ENCODE peak calls at places on chromosomes 11 and 22, in seven cellular contexts. Y is CD8-positive, alpha-beta memory T cell; V is H9; R is aorta; Z is endothelial cell of umbilical vein; W is GM23248; E is uterus. Q is an unnamed sample.

GRCh38 chr22:28075260-28075981 is 156.4 kb upstream of the PITPNB start:
- DNase-seq in Z (peak), Y (no peak), V (no peak), R (peak), W (peak), E (peak), Q (no peak)

GRCh38 chr11:57303990-57304579 is 20.7 kb downstream of the TNKS1BP1 start:
- DNase-seq in Z (no peak), Y (no peak), E (no peak), W (peak), V (no peak), R (peak), Q (peak)

GRCh38 chr11:95154514-95154913 is 64.9 kb downstream of the ENDOD1 start:
- DNase-seq in Z (peak), E (no peak), Y (peak), R (no peak), W (peak), V (peak), Q (no peak)

GRCh38 chr11:120272303-120272702 is 32.4 kb downstream of the POU2F3 start:
- DNase-seq in V (no peak), Y (no peak), W (peak), E (no peak), Z (peak), R (no peak), Q (no peak)

GRCh38 chr11:115623021-115623451 is 118.8 kb upstream of the CADM1 start:
- DNase-seq in R (peak), V (no peak), E (peak), Z (no peak), W (peak), Y (no peak), Q (no peak)

GRCh38 chr11:62707277-62707771 is at the start of the genes BSCL2 and GNG3:
- DNase-seq in Y (no peak), W (no peak), E (no peak), V (peak), Z (no peak), R (no peak), Q (peak)

GRCh38 chr11:3950996-3951662 is 95.7 kb downstream of the STIM1 start:
- DNase-seq in E (no peak), Y (no peak), V (no peak), R (no peak), Z (no peak), W (peak), Q (no peak)

GRCh38 chr11:84250834-84251613 is 964.9 kb upstream of the CCDC90B start:
- DNase-seq in E (no peak), Z (no peak), Y (no peak), R (no peak), V (no peak), W (no peak), Q (no peak)

GRCh38 chr11:128579790-128580504 is 7.4 kb downstream of the ETS1 start:
- DNase-seq in R (no peak), V (no peak), Z (no peak), W (peak), E (no peak), Y (no peak), Q (no peak)

GRCh38 chr11:17393472-17393871 is 5.0 kb upstream of the KCNJ11 start:
- DNase-seq in V (no peak), R (no peak), Z (no peak), E (no peak), Y (no peak), W (no peak), Q (no peak)

GRCh38 chr22:45828836-45829235 is 148.1 kb downstream of the WNT7B start:
- DNase-seq in Y (no peak), E (no peak), V (no peak), Z (no peak), R (no peak), W (peak), Q (no peak)

GRCh38 chr11:34308821-34309585 is 48.8 kb downstream of the ABTB2 start:
- DNase-seq in V (no peak), R (no peak), W (peak), Z (no peak), Y (no peak), E (no peak), Q (no peak)

GRCh38 chr11:112961146-112961668 is at the start of gene NCAM1:
- DNase-seq in V (peak), Z (peak), Y (peak), E (peak), R (peak), W (peak), Q (peak)

GRCh38 chr11:65423516-65424199 is 1.1 kb downstream of the NEAT1 start:
- DNase-seq in V (no peak), E (no peak), Y (peak), Z (peak), R (peak), W (peak), Q (no peak)

GRCh38 chr11:120235024-120235628 is 4.8 kb upstream of the POU2F3 start:
- DNase-seq in R (peak), Y (peak), Z (peak), W (peak), E (peak), V (peak), Q (no peak)

GRCh38 chr22:32617271-32617670 is 142.7 kb downstream of the FBXO7 start:
- DNase-seq in E (peak), R (no peak), W (peak), Y (no peak), Z (no peak), V (no peak), Q (no peak)

GRCh38 chr11:129976371-129976770 is 26.3 kb downstream of the PRDM10 start:
- DNase-seq in E (no peak), Y (no peak), V (no peak), Z (no peak), R (no peak), W (no peak), Q (no peak)

GRCh38 chr22:31250740-31251330 is 38.7 kb downstream of the LIMK2 start:
- DNase-seq in Y (no peak), E (no peak), W (peak), Z (no peak), R (no peak), V (no peak), Q (no peak)
- H3K27ac ChIP-seq in Y (no peak), E (no peak), W (no peak), Z (no peak), R (no peak), V (no peak), Q (peak)

GRCh38 chr11:43397251-43397650 is 38.5 kb downstream of the TTC17 start:
- DNase-seq in R (no peak), Y (no peak), W (peak), E (no peak), V (no peak), Z (no peak), Q (no peak)

GRCh38 chr11:43392713-43393112 is 34.0 kb downstream of the TTC17 start:
- DNase-seq in W (no peak), V (no peak), R (no peak), Y (peak), Z (no peak), E (no peak), Q (no peak)

GRCh38 chr11:43396617-43397016 is 37.9 kb downstream of the TTC17 start:
- DNase-seq in Y (no peak), Z (no peak), E (no peak), V (no peak), R (no peak), W (no peak), Q (no peak)

GRCh38 chr11:43393765-43394355 is 35.1 kb downstream of the TTC17 start:
- DNase-seq in Z (peak), V (no peak), R (peak), E (no peak), W (no peak), Y (no peak), Q (no peak)
- H3K27ac ChIP-seq in Z (no peak), V (no peak), R (no peak), E (no peak), W (no peak), Y (no peak), Q (no peak)

DNA sequence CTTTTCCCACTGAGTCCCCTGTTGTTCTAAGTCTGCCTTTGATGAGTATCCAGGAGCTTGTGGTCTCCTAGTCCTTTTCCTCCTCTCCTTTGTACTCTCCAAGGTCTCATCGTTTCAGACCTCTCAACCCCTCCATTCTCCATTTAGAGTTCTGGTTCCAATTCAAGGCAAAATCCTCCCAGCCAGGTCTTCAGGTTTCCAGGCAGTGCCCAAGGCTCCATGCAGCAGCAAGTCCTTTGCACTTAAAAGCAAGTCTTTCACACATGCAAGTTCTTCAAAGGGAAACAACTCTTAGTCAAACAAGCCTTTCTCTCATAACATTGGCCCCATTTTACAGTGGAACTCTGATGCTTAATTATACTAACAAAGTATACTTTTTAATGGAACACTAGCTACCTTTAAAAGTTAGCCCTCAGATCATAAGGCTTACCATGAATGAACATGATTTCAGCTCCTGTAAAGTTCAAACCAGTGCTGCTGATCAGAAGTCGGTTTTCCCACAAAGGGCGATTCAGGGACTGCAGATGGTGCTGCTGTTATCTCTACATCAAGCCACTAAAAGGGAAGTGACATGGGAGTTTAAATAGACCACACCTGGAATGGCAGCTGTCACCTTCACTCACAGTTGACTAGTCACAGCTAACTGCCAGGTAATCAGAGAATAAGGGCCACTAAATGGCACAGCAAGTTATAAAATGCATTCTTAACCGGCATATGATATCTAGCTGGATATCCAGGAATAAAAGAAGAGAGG is 581.3 kb upstream of the ARHGAP42 start:
- DNase-seq in Y (no peak), W (no peak), V (peak), R (no peak), E (no peak), Z (no peak), Q (no peak)
- H3K27ac ChIP-seq in Y (no peak), W (no peak), V (no peak), R (no peak), E (no peak), Z (no peak), Q (no peak)

DNA sequence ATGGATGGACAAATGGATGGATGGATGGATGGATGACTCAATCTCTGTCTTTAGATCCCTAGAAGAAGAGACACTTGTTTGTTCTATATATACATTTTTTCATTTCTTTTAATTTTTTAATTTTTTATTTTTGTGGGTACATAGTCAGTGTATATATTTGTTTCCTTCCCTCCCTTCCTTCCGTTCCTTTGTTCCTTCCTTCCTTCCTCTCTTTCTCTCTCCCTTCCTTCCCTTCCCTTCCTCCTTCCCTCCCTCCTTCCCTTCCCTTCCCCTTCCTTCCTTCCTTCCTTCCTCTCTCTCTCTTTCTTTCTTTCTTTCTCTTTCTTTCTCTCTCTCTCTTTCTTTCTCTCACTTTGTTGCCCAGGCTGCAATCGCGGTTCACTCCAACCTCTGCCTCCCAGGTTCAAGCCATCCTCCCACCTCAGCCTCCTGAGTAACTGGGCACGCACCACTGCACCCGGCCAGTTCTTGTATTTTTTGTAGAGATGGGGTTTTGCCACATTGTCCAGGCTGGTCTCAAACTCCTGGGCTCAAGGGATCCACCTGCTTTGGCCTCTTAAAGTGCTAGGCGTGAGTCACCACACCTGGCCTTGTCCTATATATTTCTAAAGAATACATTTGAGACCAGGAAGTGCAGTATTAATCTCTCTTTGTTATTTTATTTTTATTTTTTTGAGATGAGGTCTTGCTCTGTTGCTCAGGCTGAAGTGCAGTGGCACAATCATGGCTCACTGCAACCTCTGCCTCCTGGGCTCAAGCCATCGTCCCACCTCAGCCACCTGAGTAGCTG is 42.5 kb upstream of the AQP11 start:
- DNase-seq in W (no peak), Z (no peak), R (no peak), E (no peak), Y (no peak), V (no peak), Q (no peak)
- H3K27ac ChIP-seq in W (no peak), Z (no peak), R (no peak), E (no peak), Y (no peak), V (peak), Q (no peak)

GRCh38 chr11:59216654-59217640 is 4.2 kb upstream of the MPEG1 start:
- DNase-seq in E (peak), Y (no peak), W (peak), Z (no peak), R (peak), V (no peak), Q (no peak)
- H3K27ac ChIP-seq in E (peak), Y (no peak), W (no peak), Z (no peak), R (no peak), V (no peak), Q (no peak)

GRCh38 chr22:38501797-38502672 is 4.1 kb downstream of the DDX17 start:
- DNase-seq in Z (no peak), Y (no peak), W (no peak), E (no peak), R (no peak), V (no peak), Q (no peak)
- H3K27ac ChIP-seq in Z (no peak), Y (no peak), W (peak), E (peak), R (no peak), V (no peak), Q (no peak)

GRCh38 chr11:122439911-122440782 is 215.4 kb upstream of the UBASH3B start:
- DNase-seq in E (peak), Z (peak), V (peak), R (no peak), Y (no peak), W (peak), Q (no peak)

GRCh38 chr11:122436188-122436555 is 219.3 kb upstream of the UBASH3B start:
- DNase-seq in E (no peak), V (no peak), W (no peak), Y (no peak), Z (no peak), R (no peak), Q (no peak)

GRCh38 chr11:122435540-122436187 is 219.9 kb upstream of the UBASH3B start:
- DNase-seq in V (no peak), Y (no peak), Z (no peak), E (no peak), R (no peak), W (no peak), Q (no peak)

GRCh38 chr11:122441702-122442092 is 213.8 kb upstream of the UBASH3B start:
- DNase-seq in Y (no peak), Z (peak), E (no peak), V (no peak), W (peak), R (no peak), Q (no peak)

DNA sequence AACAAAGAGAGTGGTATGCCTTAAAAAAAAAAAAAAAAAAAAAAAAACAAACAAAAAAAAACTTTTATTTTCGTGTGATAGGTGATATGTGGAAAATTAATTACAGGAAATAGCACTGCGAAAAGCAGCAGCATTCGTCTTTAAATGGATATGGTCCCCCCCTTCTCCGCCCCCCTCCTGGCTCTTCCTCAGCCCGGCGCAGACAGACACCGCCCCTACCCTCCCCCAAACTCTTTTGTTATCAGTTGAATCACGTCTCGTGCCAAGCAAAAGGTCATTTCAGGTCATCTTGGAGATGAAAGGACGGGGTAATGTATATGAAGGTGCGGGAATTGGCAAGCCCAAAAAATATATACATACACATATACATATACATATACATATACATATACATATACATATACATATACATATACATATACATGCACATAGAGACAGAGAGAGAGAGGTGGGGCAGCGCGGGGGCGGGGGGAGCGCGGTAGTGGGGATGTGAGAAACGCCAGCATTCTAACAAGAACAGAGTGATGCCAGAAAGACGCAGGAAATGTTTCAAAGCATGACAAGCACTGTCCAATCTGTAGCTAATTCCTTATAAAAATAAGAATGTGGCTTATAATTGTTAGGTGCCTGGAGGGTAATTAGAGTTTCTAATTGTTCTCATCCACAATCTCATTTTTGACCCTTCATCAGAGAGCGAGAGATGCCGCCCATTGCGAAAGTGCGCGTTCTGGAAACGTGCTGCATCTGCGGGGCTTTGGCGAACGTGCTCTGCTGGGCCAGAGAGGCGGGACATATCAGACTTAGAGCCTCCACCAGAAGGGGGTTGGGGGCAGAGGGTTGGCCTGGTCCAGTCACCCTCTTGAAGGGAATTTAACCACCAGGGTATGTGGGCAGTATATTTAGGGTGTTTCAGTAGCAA is 214.5 kb upstream of the UBASH3B start:
- DNase-seq in E (peak), R (peak), W (peak), Z (peak), V (peak), Y (no peak), Q (peak)
- H3K27ac ChIP-seq in E (peak), R (no peak), W (no peak), Z (no peak), V (no peak), Y (no peak), Q (peak)

GRCh38 chr11:108891909-108892511 is 227.1 kb downstream of the DDX10 start:
- DNase-seq in R (no peak), W (no peak), Z (no peak), V (no peak), E (no peak), Y (no peak), Q (no peak)

GRCh38 chr11:108897916-108898315 is 233.0 kb downstream of the DDX10 start:
- DNase-seq in V (no peak), R (no peak), Y (no peak), W (no peak), E (no peak), Z (no peak), Q (no peak)

GRCh38 chr11:108891143-108891542 is 226.3 kb downstream of the DDX10 start:
- DNase-seq in E (no peak), Z (no peak), R (no peak), Y (no peak), W (no peak), V (no peak), Q (no peak)

GRCh38 chr11:108897071-108897481 is 232.2 kb downstream of the DDX10 start:
- DNase-seq in W (no peak), E (no peak), V (no peak), Y (no peak), Z (peak), R (no peak), Q (no peak)

DNA sequence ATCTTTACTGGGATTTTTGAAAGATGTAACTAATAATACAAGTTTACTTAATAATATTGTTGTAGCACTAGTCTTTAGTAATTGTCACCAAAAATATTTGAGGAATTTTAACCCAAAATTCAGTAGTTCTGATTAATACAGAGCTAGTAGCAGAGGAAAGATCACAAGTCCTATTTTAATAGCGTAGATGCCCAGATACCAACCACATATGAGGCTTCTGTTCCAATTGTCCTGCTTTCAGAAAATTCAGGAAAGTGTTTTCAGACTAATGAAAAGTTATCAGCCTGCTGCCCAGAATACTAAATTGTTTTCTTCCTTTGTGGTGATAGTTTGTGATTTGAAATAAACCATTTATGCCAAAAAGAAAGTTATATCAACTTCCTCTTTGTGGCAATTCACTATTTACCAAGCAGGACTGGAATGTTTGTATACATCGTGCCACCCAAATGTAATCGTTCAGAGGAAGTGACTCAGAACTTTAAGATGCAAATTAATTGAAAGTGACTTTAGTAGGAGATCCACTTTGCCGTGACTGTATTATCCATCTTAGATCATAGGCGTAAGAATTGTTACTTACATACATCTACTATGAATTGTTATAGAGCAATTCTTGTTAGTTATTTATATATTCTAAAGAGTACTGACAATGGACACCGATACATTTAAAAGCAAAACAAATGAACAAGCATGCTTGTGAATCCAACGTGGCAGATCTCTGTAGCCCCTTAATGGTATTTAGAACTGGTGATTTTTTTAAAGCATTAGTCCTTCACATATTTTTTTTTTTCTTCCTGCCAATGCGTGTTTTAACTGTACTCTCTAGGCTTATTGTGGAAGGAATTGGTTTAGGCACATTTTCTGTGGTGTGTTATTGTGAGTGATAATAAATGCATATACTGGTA is 231.0 kb downstream of the DDX10 start:
- DNase-seq in V (no peak), W (peak), E (no peak), Z (peak), Y (no peak), R (no peak), Q (no peak)
- H3K27ac ChIP-seq in V (no peak), W (peak), E (no peak), Z (peak), Y (no peak), R (no peak), Q (no peak)

Q was measured in caudate nucleus.